ENCODE peak calls at places on chromosomes 11 and 22, in six cellular contexts. One of them, this sample, is unnamed.

GRCh38 chr11:46874586-46874985 is 28.5 kb upstream of the CKAP5 start:
- DNase-seq in A549: no peak
- DNase-seq in HepG2: no peak
- DNase-seq in K562: no peak
- DNase-seq in H1: no peak
- DNase-seq in WTC11: no peak
- DNase-seq in this sample: no peak

GRCh38 chr11:16511109-16511806 is 154.9 kb upstream of the SOX6 start:
- DNase-seq in K562: no peak
- DNase-seq in HepG2: no peak
- DNase-seq in H1: no peak
- DNase-seq in A549: no peak
- DNase-seq in WTC11: no peak
- DNase-seq in this sample: no peak

GRCh38 chr11:72816404-72816990 is 2.3 kb downstream of the ATG16L2 start:
- DNase-seq in K562: no peak
- DNase-seq in WTC11: no peak
- DNase-seq in H1: no peak
- DNase-seq in A549: no peak
- DNase-seq in HepG2: no peak
- DNase-seq in this sample: no peak

GRCh38 chr11:124108158-124108557 is 7.1 kb upstream of the VWA5A start:
- DNase-seq in H1: no peak
- DNase-seq in A549: no peak
- DNase-seq in K562: peak
- DNase-seq in WTC11: peak
- DNase-seq in HepG2: peak
- DNase-seq in this sample: peak

GRCh38 chr22:45090364-45090960 is 73.3 kb upstream of the NUP50 start:
- DNase-seq in HepG2: peak
- DNase-seq in A549: no peak
- DNase-seq in K562: no peak
- DNase-seq in WTC11: peak
- DNase-seq in H1: no peak
- DNase-seq in this sample: no peak

GRCh38 chr11:83609181-83609580 is 323.0 kb upstream of the CCDC90B start:
- DNase-seq in A549: no peak
- DNase-seq in WTC11: no peak
- DNase-seq in H1: no peak
- DNase-seq in HepG2: no peak
- DNase-seq in K562: no peak
- DNase-seq in this sample: no peak

GRCh38 chr11:12007769-12008737 is at the start of gene DKK3:
- DNase-seq in A549: no peak
- DNase-seq in H1: peak
- DNase-seq in WTC11: peak
- DNase-seq in K562: no peak
- DNase-seq in HepG2: no peak
- DNase-seq in this sample: peak

GRCh38 chr11:57478971-57479663 is 18.8 kb downstream of the RTN4RL2 start:
- DNase-seq in K562: no peak
- DNase-seq in HepG2: no peak
- DNase-seq in H1: no peak
- DNase-seq in A549: no peak
- DNase-seq in WTC11: no peak
- DNase-seq in this sample: no peak

GRCh38 chr11:130131957-130132850 is 27.4 kb upstream of the ST14 start:
- DNase-seq in H1: peak
- DNase-seq in WTC11: peak
- DNase-seq in HepG2: peak
- DNase-seq in A549: peak
- DNase-seq in K562: peak
- DNase-seq in this sample: peak

GRCh38 chr11:132052904-132053303 is 682.5 kb downstream of the NTM start:
- DNase-seq in K562: no peak
- DNase-seq in A549: no peak
- DNase-seq in WTC11: no peak
- DNase-seq in HepG2: no peak
- DNase-seq in H1: no peak
- DNase-seq in this sample: no peak

GRCh38 chr11:27456140-27456801 is 16.3 kb downstream of the LGR4 start:
- DNase-seq in A549: no peak
- DNase-seq in K562: no peak
- DNase-seq in H1: no peak
- DNase-seq in WTC11: no peak
- DNase-seq in HepG2: peak
- DNase-seq in this sample: peak

GRCh38 chr22:36026741-36027140 is 1.9 kb downstream of the RBFOX2 start:
- DNase-seq in H1: no peak
- DNase-seq in HepG2: no peak
- DNase-seq in A549: no peak
- DNase-seq in K562: no peak
- DNase-seq in WTC11: no peak
- DNase-seq in this sample: peak

GRCh38 chr22:24554316-24555159 is at the start of gene GUCD1:
- DNase-seq in WTC11: peak
- DNase-seq in H1: no peak
- DNase-seq in K562: peak
- DNase-seq in A549: no peak
- DNase-seq in HepG2: no peak
- DNase-seq in this sample: peak

GRCh38 chr11:29293825-29294224 is 723.0 kb downstream of the KCNA4 start:
- DNase-seq in A549: peak
- DNase-seq in H1: no peak
- DNase-seq in WTC11: no peak
- DNase-seq in HepG2: peak
- DNase-seq in K562: no peak
- DNase-seq in this sample: peak

GRCh38 chr22:48199667-48200066 is 1437.2 kb downstream of the TBC1D22A start:
- DNase-seq in WTC11: no peak
- DNase-seq in A549: no peak
- DNase-seq in HepG2: no peak
- DNase-seq in H1: peak
- DNase-seq in K562: no peak
- DNase-seq in this sample: no peak

GRCh38 chr11:95232666-95233065 is 1.7 kb upstream of the SESN3 start:
- DNase-seq in WTC11: no peak
- DNase-seq in A549: no peak
- DNase-seq in K562: no peak
- DNase-seq in H1: no peak
- DNase-seq in HepG2: no peak
- DNase-seq in this sample: no peak

GRCh38 chr11:72643547-72643946 is 30.7 kb downstream of the PDE2A start:
- DNase-seq in K562: no peak
- DNase-seq in A549: peak
- DNase-seq in H1: no peak
- DNase-seq in HepG2: no peak
- DNase-seq in WTC11: no peak
- DNase-seq in this sample: no peak

GRCh38 chr22:49780281-49780991 is 47.2 kb downstream of the BRD1 start:
- DNase-seq in HepG2: no peak
- DNase-seq in H1: no peak
- DNase-seq in WTC11: no peak
- DNase-seq in A549: no peak
- DNase-seq in K562: no peak
- DNase-seq in this sample: no peak

GRCh38 chr22:41305646-41306045 is 4.3 kb downstream of the ZC3H7B start:
- DNase-seq in K562: no peak
- DNase-seq in WTC11: no peak
- DNase-seq in A549: no peak
- DNase-seq in HepG2: no peak
- DNase-seq in H1: no peak
- DNase-seq in this sample: peak

GRCh38 chr11:102347526-102348331 is 715 bp downstream of the BIRC2 start:
- DNase-seq in HepG2: peak
- DNase-seq in K562: peak
- DNase-seq in A549: no peak
- DNase-seq in H1: no peak
- DNase-seq in WTC11: no peak
- DNase-seq in this sample: peak

GRCh38 chr11:27282141-27282590 is 80.8 kb downstream of the CCDC34 start:
- DNase-seq in H1: no peak
- DNase-seq in K562: no peak
- DNase-seq in WTC11: no peak
- DNase-seq in A549: no peak
- DNase-seq in HepG2: peak
- DNase-seq in this sample: peak

GRCh38 chr11:107224836-107225235 is 206.6 kb upstream of the GUCY1A2 start:
- DNase-seq in HepG2: no peak
- DNase-seq in H1: no peak
- DNase-seq in WTC11: no peak
- DNase-seq in A549: no peak
- DNase-seq in K562: no peak
- DNase-seq in this sample: no peak

GRCh38 chr11:16981651-16982194 is 32.5 kb downstream of the PLEKHA7 start:
- DNase-seq in WTC11: peak
- DNase-seq in H1: no peak
- DNase-seq in K562: no peak
- DNase-seq in A549: no peak
- DNase-seq in HepG2: peak
- DNase-seq in this sample: no peak

GRCh38 chr11:59174664-59175033 is 2.7 kb downstream of the DTX4 start:
- DNase-seq in HepG2: peak
- DNase-seq in A549: no peak
- DNase-seq in H1: no peak
- DNase-seq in WTC11: no peak
- DNase-seq in K562: no peak
- DNase-seq in this sample: no peak

GRCh38 chr11:17738350-17739207 is 4.0 kb downstream of the KCNC1 start:
- DNase-seq in H1: peak
- DNase-seq in HepG2: no peak
- DNase-seq in WTC11: peak
- DNase-seq in K562: peak
- DNase-seq in A549: no peak
- DNase-seq in this sample: no peak

GRCh38 chr11:119701591-119702260 is 27.3 kb downstream of the NECTIN1 start:
- DNase-seq in HepG2: no peak
- DNase-seq in H1: no peak
- DNase-seq in A549: no peak
- DNase-seq in WTC11: no peak
- DNase-seq in K562: no peak
- DNase-seq in this sample: no peak

GRCh38 chr11:130879836-130880235 is 36.4 kb downstream of the SNX19 start:
- DNase-seq in H1: no peak
- DNase-seq in K562: no peak
- DNase-seq in HepG2: no peak
- DNase-seq in WTC11: no peak
- DNase-seq in A549: no peak
- DNase-seq in this sample: peak

GRCh38 chr22:43707650-43708049 is 104.5 kb downstream of the EFCAB6 start:
- DNase-seq in A549: no peak
- DNase-seq in WTC11: no peak
- DNase-seq in K562: no peak
- DNase-seq in H1: no peak
- DNase-seq in HepG2: no peak
- DNase-seq in this sample: no peak

GRCh38 chr11:95487391-95487790 is 256.4 kb upstream of the SESN3 start:
- DNase-seq in H1: no peak
- DNase-seq in K562: no peak
- DNase-seq in WTC11: no peak
- DNase-seq in HepG2: no peak
- DNase-seq in A549: no peak
- DNase-seq in this sample: no peak

GRCh38 chr11:69637956-69638871 is 2.7 kb upstream of the CCND1 start:
- DNase-seq in A549: peak
- DNase-seq in HepG2: no peak
- DNase-seq in K562: no peak
- DNase-seq in WTC11: peak
- DNase-seq in H1: peak
- DNase-seq in this sample: peak

GRCh38 chr11:14577835-14578529 is 57.8 kb upstream of the PSMA1 start:
- DNase-seq in HepG2: no peak
- DNase-seq in H1: no peak
- DNase-seq in WTC11: no peak
- DNase-seq in K562: no peak
- DNase-seq in A549: no peak
- DNase-seq in this sample: no peak

GRCh38 chr11:803770-804598 is 1.0 kb downstream of the PIDD1 start:
- DNase-seq in H1: no peak
- DNase-seq in WTC11: no peak
- DNase-seq in A549: no peak
- DNase-seq in HepG2: no peak
- DNase-seq in K562: no peak
- DNase-seq in this sample: no peak
- TF ChIP-seq JUN in H1: no peak
- TF ChIP-seq JUN in WTC11: no peak
- TF ChIP-seq JUN in A549: no peak
- TF ChIP-seq JUN in HepG2: no peak
- TF ChIP-seq JUN in K562: no peak
- TF ChIP-seq JUN in this sample: no peak

GRCh38 chr11:115587718-115588342 is 83.6 kb upstream of the CADM1 start:
- DNase-seq in WTC11: no peak
- DNase-seq in K562: no peak
- DNase-seq in H1: no peak
- DNase-seq in HepG2: no peak
- DNase-seq in A549: no peak
- DNase-seq in this sample: no peak
- TF ChIP-seq JUN in WTC11: no peak
- TF ChIP-seq JUN in K562: no peak
- TF ChIP-seq JUN in H1: no peak
- TF ChIP-seq JUN in HepG2: no peak
- TF ChIP-seq JUN in A549: no peak
- TF ChIP-seq JUN in this sample: no peak

DNA sequence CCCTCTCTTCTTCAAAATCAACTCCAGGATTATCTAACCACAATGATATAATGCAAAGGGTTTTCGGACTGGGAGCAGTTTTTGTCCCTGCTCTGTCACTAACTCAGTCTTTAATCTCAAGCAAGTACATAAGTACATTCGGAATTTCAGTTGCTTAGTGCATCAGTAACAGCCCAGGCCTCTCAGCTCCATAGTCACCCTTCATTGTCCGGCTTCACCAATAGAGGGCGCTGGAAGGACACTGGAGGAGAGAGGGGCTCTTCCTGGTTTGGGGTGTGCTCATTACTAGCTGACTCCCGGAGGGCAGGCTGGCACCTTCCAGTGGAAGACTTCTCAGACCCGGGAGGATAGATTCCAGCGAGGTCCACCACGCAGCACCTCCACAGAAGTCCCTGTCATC is 90.4 kb upstream of the PDGFD start:
- DNase-seq in A549: no peak
- DNase-seq in H1: peak
- DNase-seq in K562: peak
- DNase-seq in WTC11: peak
- DNase-seq in HepG2: peak
- DNase-seq in this sample: peak
- TF ChIP-seq JUN in A549: no peak
- TF ChIP-seq JUN in H1: no peak
- TF ChIP-seq JUN in K562: no peak
- TF ChIP-seq JUN in WTC11: no peak
- TF ChIP-seq JUN in HepG2: no peak
- TF ChIP-seq JUN in this sample: no peak

DNA sequence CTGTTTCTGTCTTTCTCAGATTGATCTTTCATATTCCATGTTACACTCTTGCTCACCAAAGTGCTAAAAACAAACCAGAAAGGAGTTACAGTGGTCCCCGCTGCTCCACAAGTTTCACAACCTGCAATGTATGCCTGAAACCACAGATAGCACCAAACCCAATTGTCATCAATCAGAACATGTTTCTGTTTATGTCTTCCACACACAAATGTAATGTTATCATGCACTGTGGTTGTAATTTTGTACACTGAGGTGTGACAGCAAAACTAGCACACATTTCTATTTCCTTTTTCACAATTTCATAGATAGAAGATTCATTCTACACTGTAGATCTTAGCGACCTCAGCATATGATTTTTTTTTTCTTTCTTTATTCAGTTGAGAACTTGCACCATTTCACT is 1045.9 kb upstream of the RAG2 start:
- DNase-seq in K562: no peak
- DNase-seq in HepG2: no peak
- DNase-seq in H1: no peak
- DNase-seq in WTC11: no peak
- DNase-seq in A549: no peak
- DNase-seq in this sample: no peak
- TF ChIP-seq JUN in K562: no peak
- TF ChIP-seq JUN in HepG2: no peak
- TF ChIP-seq JUN in H1: no peak
- TF ChIP-seq JUN in WTC11: no peak
- TF ChIP-seq JUN in A549: no peak
- TF ChIP-seq JUN in this sample: no peak